ENCODE peak calls at places on chromosome 17, in four cellular contexts. One of them, this sample, is unnamed.

GRCh38 chr17:33284022-33284421 is 9.1 kb downstream of the ASIC2 start:
- DNase-seq in IMR-90: peak; percentile 87
- DNase-seq in mesendoderm: no peak
- DNase-seq in H1: no peak
- DNase-seq in this sample: no peak

GRCh38 chr17:40122944-40123810 is 1.4 kb downstream of the MSL1 start:
- DNase-seq in IMR-90: peak; percentile 30
- DNase-seq in mesendoderm: peak; percentile 88
- DNase-seq in H1: no peak
- DNase-seq in this sample: peak; percentile 87

GRCh38 chr17:8991514-8992285 is 26.2 kb upstream of the PIK3R5 start:
- DNase-seq in IMR-90: peak; percentile 57
- DNase-seq in mesendoderm: peak; percentile 87
- DNase-seq in H1: no peak
- DNase-seq in this sample: peak; percentile 84

GRCh38 chr17:57109393-57110151 is 24.5 kb downstream of the AKAP1 start:
- DNase-seq in IMR-90: peak; percentile 5
- DNase-seq in mesendoderm: peak; percentile 85
- DNase-seq in H1: no peak
- DNase-seq in this sample: peak; percentile 62

GRCh38 chr17:29591737-29592624 is 951 bp upstream of the ANKRD13B start:
- DNase-seq in IMR-90: peak; percentile 65
- DNase-seq in mesendoderm: peak; percentile 95
- DNase-seq in H1: no peak
- DNase-seq in this sample: peak; percentile 98

GRCh38 chr17:62778990-62779681 is 29.0 kb downstream of the MARCHF10 start:
- DNase-seq in IMR-90: peak; percentile 98
- DNase-seq in mesendoderm: no peak
- DNase-seq in H1: no peak
- DNase-seq in this sample: peak; percentile 63

GRCh38 chr17:75068750-75069149 is 19.0 kb upstream of the SLC16A5 start:
- DNase-seq in IMR-90: no peak
- DNase-seq in mesendoderm: no peak
- DNase-seq in H1: no peak
- DNase-seq in this sample: no peak

GRCh38 chr17:63516910-63517824 is 6.0 kb upstream of the KCNH6 start:
- DNase-seq in IMR-90: peak; percentile 86
- DNase-seq in mesendoderm: peak; percentile 41
- DNase-seq in H1: no peak
- DNase-seq in this sample: no peak

GRCh38 chr17:28372203-28372944 is 880 bp downstream of the SARM1 start:
- DNase-seq in IMR-90: peak; percentile 30
- DNase-seq in mesendoderm: peak; percentile 43
- DNase-seq in H1: no peak
- DNase-seq in this sample: peak; percentile 43

GRCh38 chr17:16428098-16428882 is 12.9 kb downstream of the TRPV2 start:
- DNase-seq in IMR-90: peak; percentile 59
- DNase-seq in mesendoderm: peak; percentile 70
- DNase-seq in H1: no peak
- DNase-seq in this sample: peak; percentile 85

GRCh38 chr17:64155751-64156544 is 26.0 kb upstream of the ERN1 start:
- DNase-seq in IMR-90: peak; percentile 61
- DNase-seq in mesendoderm: no peak
- DNase-seq in H1: no peak
- DNase-seq in this sample: no peak

GRCh38 chr17:14616508-14616907 is 315.6 kb downstream of the HS3ST3B1 start:
- DNase-seq in IMR-90: no peak
- DNase-seq in mesendoderm: no peak
- DNase-seq in H1: no peak
- DNase-seq in this sample: no peak

GRCh38 chr17:2123467-2124251 is 68.8 kb downstream of the HIC1 start:
- DNase-seq in IMR-90: peak; percentile 34
- DNase-seq in mesendoderm: peak; percentile 15
- DNase-seq in H1: no peak
- DNase-seq in this sample: no peak

GRCh38 chr17:75153854-75154194 is 488 bp downstream of the JPT1 start:
- DNase-seq in IMR-90: no peak
- DNase-seq in mesendoderm: no peak
- DNase-seq in H1: no peak
- DNase-seq in this sample: no peak

GRCh38 chr17:9928601-9929341 is 23.7 kb upstream of the RCVRN start:
- DNase-seq in IMR-90: peak; percentile 96
- DNase-seq in mesendoderm: peak; percentile 83
- DNase-seq in H1: peak; percentile 41
- DNase-seq in this sample: peak; percentile 80

GRCh38 chr17:35241520-35241919 is 1.4 kb upstream of the SLFN5 start:
- DNase-seq in IMR-90: no peak
- DNase-seq in mesendoderm: peak; percentile 10
- DNase-seq in H1: no peak
- DNase-seq in this sample: peak; percentile 36

GRCh38 chr17:74964246-74964761 is 8.3 kb downstream of the HID1 start:
- DNase-seq in IMR-90: no peak
- DNase-seq in mesendoderm: no peak
- DNase-seq in H1: no peak
- DNase-seq in this sample: peak; percentile 22

GRCh38 chr17:29844339-29845048 is 85.5 kb downstream of the SSH2 start:
- DNase-seq in IMR-90: no peak
- DNase-seq in mesendoderm: peak; percentile 72
- DNase-seq in H1: no peak
- DNase-seq in this sample: no peak

GRCh38 chr17:63848834-63849689 is 6.6 kb upstream of the SMARCD2 start:
- DNase-seq in IMR-90: peak; percentile 80
- DNase-seq in mesendoderm: peak; percentile 97
- DNase-seq in H1: peak; percentile 81
- DNase-seq in this sample: peak; percentile 99

GRCh38 chr17:40819528-40820125 is 2.8 kb downstream of the KRT10 start:
- DNase-seq in IMR-90: peak; percentile 20
- DNase-seq in mesendoderm: peak; percentile 8
- DNase-seq in H1: no peak
- DNase-seq in this sample: no peak

GRCh38 chr17:67390006-67390645 is 13.0 kb downstream of the PITPNC1 start:
- DNase-seq in IMR-90: peak; percentile 21
- DNase-seq in mesendoderm: peak; percentile 25
- DNase-seq in H1: no peak
- DNase-seq in this sample: no peak

GRCh38 chr17:67392111-67392510 is 15.0 kb downstream of the PITPNC1 start:
- DNase-seq in IMR-90: no peak
- DNase-seq in mesendoderm: no peak
- DNase-seq in H1: no peak
- DNase-seq in this sample: no peak

GRCh38 chr17:67388986-67389385 is 11.9 kb downstream of the PITPNC1 start:
- DNase-seq in IMR-90: no peak
- DNase-seq in mesendoderm: no peak
- DNase-seq in H1: no peak
- DNase-seq in this sample: no peak

GRCh38 chr17:67390646-67391480 is 13.8 kb downstream of the PITPNC1 start:
- DNase-seq in IMR-90: peak; percentile 99
- DNase-seq in mesendoderm: no peak
- DNase-seq in H1: no peak
- DNase-seq in this sample: no peak

GRCh38 chr17:67393809-67394418 is 16.8 kb downstream of the PITPNC1 start:
- DNase-seq in IMR-90: no peak
- DNase-seq in mesendoderm: no peak
- DNase-seq in H1: no peak
- DNase-seq in this sample: no peak
- H3K4me1 ChIP-seq in IMR-90: peaks cover 7% of the 10 kb centered on the region
- H3K4me1 ChIP-seq in mesendoderm: no peaks in the 10 kb centered on the region
- H3K4me1 ChIP-seq in H1: no peaks in the 10 kb centered on the region
- H3K4me1 ChIP-seq in this sample: no peaks in the 10 kb centered on the region

DNA sequence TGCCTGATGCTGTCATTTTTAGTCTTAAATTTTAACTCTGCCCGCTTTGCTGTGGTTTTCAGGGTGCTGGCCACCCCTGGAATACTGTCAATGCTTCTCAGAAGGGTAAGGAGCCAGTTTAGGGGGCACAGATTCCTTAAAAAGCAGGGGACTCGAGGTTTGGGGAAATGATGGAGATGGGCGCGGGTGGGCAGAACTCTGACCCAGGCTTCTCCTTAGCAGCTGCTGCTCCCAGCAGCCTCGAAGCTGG is 23.7 kb downstream of the STAT5A start:
- DNase-seq in IMR-90: no peak
- DNase-seq in mesendoderm: no peak
- DNase-seq in H1: no peak
- DNase-seq in this sample: no peak
- H3K23ac ChIP-seq in IMR-90: no peak overlapping the region
- H3K23ac ChIP-seq in mesendoderm: no peak overlapping the region
- H3K23ac ChIP-seq in H1: no peak overlapping the region
- H3K23ac ChIP-seq in this sample: no peak overlapping the region

DNA sequence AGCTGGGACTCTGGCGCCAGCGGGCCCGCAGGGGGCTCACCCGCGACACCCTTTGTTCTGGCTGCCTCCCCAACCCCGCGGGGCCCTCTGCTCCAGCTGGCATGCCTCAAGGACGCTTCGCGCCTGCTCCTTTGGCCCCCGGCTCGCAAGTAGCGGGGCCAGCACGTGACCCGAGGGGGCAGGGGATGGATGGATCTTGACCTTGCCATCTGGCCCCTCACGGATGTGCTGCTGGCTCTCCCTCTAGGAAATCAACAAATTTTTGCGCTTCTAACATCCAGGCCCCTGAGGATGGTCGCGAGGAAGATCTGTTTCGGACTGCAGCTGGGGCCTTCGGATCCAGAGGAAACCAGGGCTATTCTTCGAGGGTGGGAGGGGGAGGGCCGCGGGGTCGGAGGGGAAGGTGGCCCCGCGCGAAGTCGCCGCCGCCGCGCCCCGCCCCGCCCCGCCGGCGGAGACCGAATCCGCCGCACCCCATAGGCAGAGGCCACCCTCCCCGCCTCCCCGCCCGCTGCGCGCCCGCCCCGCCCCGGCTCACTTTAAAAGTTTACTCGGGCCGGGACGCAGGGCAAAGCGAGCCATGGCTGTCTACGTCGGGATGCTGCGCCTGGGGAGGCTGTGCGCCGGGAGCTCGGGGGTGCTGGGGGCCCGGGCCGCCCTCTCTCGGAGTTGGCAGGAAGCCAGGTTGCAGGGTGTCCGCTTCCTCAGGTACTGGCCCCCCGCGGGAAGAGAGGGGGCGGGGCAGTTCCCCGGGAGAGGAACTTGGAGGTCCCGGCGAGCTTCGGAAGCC is at the start of gene ACSF2:
- DNase-seq in IMR-90: peak; percentile 22
- DNase-seq in mesendoderm: peak; percentile 52
- DNase-seq in H1: peak; percentile 19
- DNase-seq in this sample: peak; percentile 83
- H2BK15ac ChIP-seq in IMR-90: peak within 1 kb of the TSS; percentile 24
- H2BK15ac ChIP-seq in mesendoderm: no peak within 1 kb of the TSS
- H2BK15ac ChIP-seq in H1: peak within 1 kb of the TSS; percentile 88
- H2BK15ac ChIP-seq in this sample: no peak within 1 kb of the TSS

GRCh38 chr17:48543854-48544355 is 1.0 kb downstream of the HOXB2 start:
- DNase-seq in IMR-90: no peak
- DNase-seq in mesendoderm: no peak
- DNase-seq in H1: no peak
- DNase-seq in this sample: no peak
- H3K4me1 ChIP-seq in IMR-90: peaks cover 32% of the 10 kb centered on the region
- H3K4me1 ChIP-seq in mesendoderm: peaks cover 6% of the 10 kb centered on the region
- H3K4me1 ChIP-seq in H1: peaks cover 22% of the 10 kb centered on the region
- H3K4me1 ChIP-seq in this sample: peaks cover 3% of the 10 kb centered on the region

DNA sequence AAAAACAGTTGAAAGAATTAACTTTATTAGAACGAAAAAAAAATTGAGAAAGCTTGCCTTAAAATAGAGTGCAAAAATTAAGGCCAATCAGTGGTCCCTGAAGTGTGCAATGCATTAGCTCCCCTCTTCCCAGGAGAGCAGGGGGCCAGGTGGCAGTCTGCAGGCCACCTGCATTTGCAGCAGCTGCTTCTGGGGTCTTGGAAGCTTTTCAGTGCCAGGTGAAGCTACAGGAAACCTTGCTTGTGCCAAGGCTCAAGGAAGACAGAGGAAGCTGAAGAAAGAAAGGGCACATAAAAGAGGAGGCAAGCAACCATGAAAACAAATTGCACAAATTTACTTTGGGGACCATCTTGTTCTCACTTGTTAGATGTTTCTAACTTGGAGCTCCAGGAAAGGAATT is 50.5 kb upstream of the MTMR4 start:
- DNase-seq in IMR-90: no peak
- DNase-seq in mesendoderm: no peak
- DNase-seq in H1: no peak
- DNase-seq in this sample: no peak
- H3K23ac ChIP-seq in IMR-90: no peak overlapping the region
- H3K23ac ChIP-seq in mesendoderm: no peak overlapping the region
- H3K23ac ChIP-seq in H1: no peak overlapping the region
- H3K23ac ChIP-seq in this sample: no peak overlapping the region

GRCh38 chr17:79217473-79218135 is 143.0 kb downstream of the ENGASE start:
- DNase-seq in IMR-90: no peak
- DNase-seq in mesendoderm: no peak
- DNase-seq in H1: no peak
- DNase-seq in this sample: no peak

GRCh38 chr17:79218175-79218824 is 143.7 kb downstream of the ENGASE start:
- DNase-seq in IMR-90: no peak
- DNase-seq in mesendoderm: no peak
- DNase-seq in H1: no peak
- DNase-seq in this sample: no peak

GRCh38 chr17:79216391-79216790 is 141.8 kb downstream of the ENGASE start:
- DNase-seq in IMR-90: no peak
- DNase-seq in mesendoderm: no peak
- DNase-seq in H1: no peak
- DNase-seq in this sample: no peak

GRCh38 chr17:79215631-79216030 is 141.0 kb downstream of the ENGASE start:
- DNase-seq in IMR-90: no peak
- DNase-seq in mesendoderm: no peak
- DNase-seq in H1: no peak
- DNase-seq in this sample: no peak

DNA sequence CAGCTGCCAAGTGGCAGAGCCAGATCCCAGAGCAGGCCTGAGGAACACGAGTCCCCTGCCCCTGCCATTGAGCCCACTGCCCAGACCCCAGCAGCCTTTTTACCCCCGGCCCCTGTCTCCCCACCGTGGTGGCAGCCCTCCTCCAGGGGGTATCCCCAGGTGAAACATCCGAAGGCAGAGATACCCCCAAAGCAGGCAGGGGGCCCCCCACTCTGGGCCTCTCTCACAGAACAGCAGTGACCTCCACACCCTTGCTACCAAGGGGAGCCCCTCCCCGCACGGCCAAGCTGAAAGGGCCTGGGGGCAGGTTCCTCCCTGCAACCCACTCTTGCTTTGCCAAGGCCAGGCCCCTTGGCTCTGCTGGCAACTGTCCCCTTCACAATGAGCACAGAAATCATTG is 142.2 kb downstream of the ENGASE start:
- DNase-seq in IMR-90: no peak
- DNase-seq in mesendoderm: no peak
- DNase-seq in H1: no peak
- DNase-seq in this sample: no peak
- H2BK15ac ChIP-seq in IMR-90: no peak overlapping the region
- H2BK15ac ChIP-seq in mesendoderm: no peak overlapping the region
- H2BK15ac ChIP-seq in H1: no peak overlapping the region
- H2BK15ac ChIP-seq in this sample: no peak overlapping the region

This sample was measured in H9.